ENCODE peak calls at places on chromosome 5, in nine cellular contexts. K is upper lobe of right lung; N is lower lobe of right lung; Y is left lobe of liver; U is activated CD8-positive, alpha-beta memory T cell treated with anti-CD3 and anti-CD28 coated beads, Interleukin-2, amount 10 ng/mL, durations not matched to agents 7 days and 5 days; C is naive thymus-derived CD8-positive, alpha-beta T cell; O is CD4-positive, alpha-beta T cell; B is K562; L is activated CD8-positive, alpha-beta T cell treated with anti-CD3 and anti-CD28 coated beads, Interleukin-2, amount 10 ng/mL, durations not matched to agents 7 days and 5 days. V is an unnamed sample.

GRCh38 chr5:96751203-96752169 is 56.3 kb downstream of the ERAP1 start:
- ATAC-seq in K (no peak), N (no peak), Y (peak), U (no peak), C (no peak), O (no peak), B (no peak), L (no peak), V (no peak)

GRCh38 chr5:68139601-68140441 is 75.7 kb upstream of the PIK3R1 start:
- ATAC-seq in K (no peak), N (no peak), Y (peak), U (no peak), C (no peak), O (no peak), B (no peak), L (no peak), V (no peak)

GRCh38 chr5:78797945-78798731 is 149.6 kb upstream of the LHFPL2 start:
- ATAC-seq in K (no peak), N (no peak), Y (no peak), U (no peak), C (no peak), O (no peak), B (no peak), L (no peak), V (no peak)

GRCh38 chr5:133554279-133554678 is 58.1 kb downstream of the FSTL4 start:
- ATAC-seq in K (no peak), N (no peak), Y (no peak), U (no peak), C (no peak), O (no peak), B (no peak), L (no peak), V (no peak)

GRCh38 chr5:121819661-121820261 is 31.9 kb upstream of the FTMT start:
- ATAC-seq in K (no peak), N (no peak), Y (no peak), U (no peak), C (no peak), O (no peak), B (no peak), L (no peak), V (no peak)

GRCh38 chr5:35745193-35745592 is 111.5 kb upstream of the IL7R start:
- ATAC-seq in K (no peak), N (no peak), Y (no peak), U (no peak), C (no peak), O (no peak), B (no peak), L (no peak), V (no peak)

GRCh38 chr5:159441441-159441840 is 111.2 kb upstream of the IL12B start:
- ATAC-seq in K (peak), N (no peak), Y (peak), U (no peak), C (no peak), O (no peak), B (peak), L (no peak), V (no peak)

GRCh38 chr5:132319975-132320374 is 25.8 kb downstream of the SLC22A4 start:
- ATAC-seq in K (no peak), N (no peak), Y (no peak), U (no peak), C (no peak), O (no peak), B (no peak), L (no peak), V (no peak)

GRCh38 chr5:56100429-56101176 is 105.8 kb upstream of the IL6ST start:
- ATAC-seq in K (no peak), N (no peak), Y (no peak), U (no peak), C (peak), O (peak), B (peak), L (no peak), V (peak)

GRCh38 chr5:35672995-35673394 is 55.3 kb downstream of the SPEF2 start:
- ATAC-seq in K (no peak), N (no peak), Y (no peak), U (peak), C (peak), O (peak), B (no peak), L (peak), V (peak)

GRCh38 chr5:80881726-80882125 is 78.4 kb upstream of the RASGRF2 start:
- ATAC-seq in K (no peak), N (no peak), Y (no peak), U (no peak), C (no peak), O (no peak), B (no peak), L (no peak), V (no peak)